ENCODE peak calls at places on chromosomes 1 and 21, in ten cellular contexts. S is fibroblast of the aortic adventitia, X is body of pancreas, D is RWPE1, Q is A549, K is H9, A is MM.1S, U is neural crest cell, E is heart right ventricle, N is WTC11. G is an unnamed sample.

GRCh38 chr1:109659997-109660755 is 4.3 kb downstream of the GSTM4 start:
- DNase-seq in U (no peak), Q (no peak), N (no peak), K (no peak), X (peak; percentile 74), E (no peak), S (no peak), D (no peak), A (no peak), G (no peak)

GRCh38 chr1:163347106-163347505 is 25.4 kb downstream of the NUF2 start:
- DNase-seq in U (no peak), Q (no peak), E (no peak), S (no peak), K (no peak), X (no peak), A (no peak), N (no peak), D (no peak), G (no peak)

GRCh38 chr1:24895511-24895910 is 34.6 kb downstream of the RUNX3 start:
- DNase-seq in U (no peak), D (no peak), X (no peak), A (no peak), E (no peak), Q (no peak), N (no peak), S (no peak), K (no peak), G (no peak)

GRCh38 chr21:39258207-39258606 is 55.2 kb downstream of the BRWD1 start:
- DNase-seq in K (no peak), X (no peak), D (no peak), Q (no peak), S (no peak), E (no peak), U (no peak), N (no peak), A (no peak), G (no peak)

GRCh38 chr1:236938745-236939144 is 65.5 kb downstream of the MT1HL1 start:
- DNase-seq in N (no peak), Q (no peak), E (no peak), U (no peak), X (no peak), D (no peak), A (no peak), K (no peak), S (no peak), G (no peak)

GRCh38 chr1:52139817-52140540 is 1.9 kb upstream of the ZFYVE9 start:
- DNase-seq in E (no peak), Q (no peak), X (peak; percentile 6), S (peak; percentile 73), A (no peak), N (no peak), U (no peak), D (peak; percentile 86), K (no peak), G (peak; percentile 96)

GRCh38 chr1:24413350-24414163 is at the start of gene STPG1:
- DNase-seq in U (peak; percentile 73), E (peak; percentile 76), S (peak; percentile 88), K (peak; percentile 90), X (peak; percentile 91), N (peak; percentile 79), D (peak; percentile 99), A (peak; percentile 90), Q (peak; percentile 87), G (peak; percentile 82)

GRCh38 chr1:208431721-208432120 is 187.5 kb upstream of the PLXNA2 start:
- DNase-seq in S (peak; percentile 19), N (no peak), D (peak; percentile 4), K (no peak), X (no peak), E (no peak), A (no peak), Q (peak; percentile 13), U (no peak), G (peak; percentile 72)

GRCh38 chr1:57019240-57019805 is 53.5 kb upstream of the C8B start:
- DNase-seq in Q (no peak), K (no peak), N (no peak), U (no peak), D (no peak), X (no peak), S (no peak), A (no peak), E (no peak), G (no peak)

GRCh38 chr1:183622884-183623785 is 12.4 kb downstream of the ARPC5 start:
- DNase-seq in S (peak; percentile 83), N (peak; percentile 58), U (peak; percentile 29), K (peak; percentile 55), E (peak; percentile 18), X (peak; percentile 66), Q (peak; percentile 78), A (peak; percentile 75), D (peak; percentile 51), G (peak; percentile 85)

GRCh38 chr1:189678779-189679178 is 798.9 kb downstream of the BRINP3 start:
- DNase-seq in U (no peak), Q (no peak), E (no peak), X (no peak), K (no peak), N (no peak), D (no peak), A (no peak), S (no peak), G (peak; percentile 32)

GRCh38 chr1:189669846-189670245 is 807.8 kb downstream of the BRINP3 start:
- DNase-seq in A (no peak), K (no peak), D (peak; percentile 20), E (no peak), U (no peak), N (no peak), S (peak; percentile 50), Q (peak; percentile 16), X (no peak), G (no peak)

DNA sequence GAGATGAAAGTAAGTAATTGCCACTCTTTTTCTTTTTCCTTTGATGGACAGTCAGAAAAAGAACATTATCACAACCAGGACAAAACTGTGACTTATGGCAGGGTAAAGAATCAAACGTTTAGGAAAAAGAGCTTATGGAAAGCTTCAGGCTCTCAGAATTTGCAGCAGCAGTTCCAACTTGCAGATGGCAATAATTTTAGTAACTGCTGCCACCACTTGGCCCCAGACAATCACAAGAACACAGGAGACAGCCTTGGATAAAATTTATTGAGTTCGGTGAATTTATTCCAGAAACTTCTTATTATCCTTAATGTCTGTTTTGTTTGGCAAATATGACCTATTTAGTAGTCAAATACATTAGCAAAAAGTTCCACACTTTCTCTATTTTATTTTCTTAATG is 804.4 kb downstream of the BRINP3 start:
- DNase-seq in Q (peak; percentile 19), A (no peak), E (no peak), S (no peak), K (no peak), U (no peak), N (no peak), X (no peak), D (no peak), G (peak; percentile 8)
- TF ChIP-seq CTCF in Q (peak; percentile 39), A (no peak), E (no peak), S (no peak), K (no peak), U (no peak), N (no peak), X (no peak), D (no peak), G (peak; percentile 25)

GRCh38 chr1:99886841-99887240 is 36.7 kb downstream of the AGL start:
- DNase-seq in D (no peak), U (no peak), E (no peak), A (no peak), K (no peak), Q (no peak), N (no peak), X (no peak), S (peak; percentile 37), G (peak; percentile 40)

GRCh38 chr1:99891997-99892396 is 41.8 kb downstream of the AGL start:
- DNase-seq in N (no peak), X (no peak), Q (no peak), A (no peak), E (no peak), K (no peak), U (no peak), D (no peak), S (no peak), G (no peak)

GRCh38 chr1:99887890-99888289 is 37.7 kb downstream of the AGL start:
- DNase-seq in D (no peak), U (no peak), K (no peak), A (no peak), N (no peak), E (no peak), X (no peak), Q (no peak), S (no peak), G (no peak)

GRCh38 chr1:99886179-99886578 is 36.0 kb downstream of the AGL start:
- DNase-seq in S (no peak), A (no peak), Q (no peak), X (no peak), D (no peak), K (no peak), N (no peak), E (no peak), U (no peak), G (no peak)
- TF ChIP-seq CTCF in S (no peak), A (no peak), Q (no peak), X (no peak), D (no peak), K (no peak), N (no peak), E (no peak), U (no peak), G (no peak)

DNA sequence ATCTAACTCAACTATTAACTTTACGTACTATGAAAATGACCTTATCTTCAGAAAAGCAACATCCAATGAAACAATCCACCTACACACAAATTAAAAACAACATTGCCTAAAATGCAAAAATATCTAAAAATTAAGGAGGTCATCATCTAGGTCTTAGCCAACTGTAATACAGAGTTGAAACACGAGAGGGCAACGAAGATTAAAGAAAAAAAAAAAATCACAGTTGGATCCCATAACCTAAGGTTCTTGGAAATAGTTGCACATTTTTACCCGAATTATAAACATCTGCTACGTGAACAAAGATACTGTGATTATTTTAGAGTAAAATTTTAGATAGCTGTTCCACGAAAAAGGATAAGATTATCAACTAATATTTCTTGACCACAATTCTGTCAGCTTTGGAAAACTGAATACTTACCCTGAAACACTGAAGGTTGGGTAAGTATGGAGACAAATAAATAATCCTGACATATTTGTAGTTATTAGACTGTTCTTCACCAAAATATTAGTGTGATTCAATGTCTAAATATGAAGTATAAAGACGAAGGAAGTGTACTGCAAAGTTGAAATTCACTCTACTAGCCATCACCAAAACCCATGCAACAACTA is 88.0 kb upstream of the AK4 start:
- DNase-seq in A (peak; percentile 55), E (no peak), N (no peak), X (no peak), D (peak; percentile 49), S (peak; percentile 80), U (no peak), K (no peak), Q (peak; percentile 21), G (peak; percentile 45)
- TF ChIP-seq CTCF in A (peak; percentile 63), E (peak; percentile 67), N (peak; percentile 35), X (peak; percentile 79), D (peak; percentile 74), S (peak; percentile 62), U (peak; percentile 72), K (peak; percentile 65), Q (peak; percentile 49), G (peak; percentile 53)

DNA sequence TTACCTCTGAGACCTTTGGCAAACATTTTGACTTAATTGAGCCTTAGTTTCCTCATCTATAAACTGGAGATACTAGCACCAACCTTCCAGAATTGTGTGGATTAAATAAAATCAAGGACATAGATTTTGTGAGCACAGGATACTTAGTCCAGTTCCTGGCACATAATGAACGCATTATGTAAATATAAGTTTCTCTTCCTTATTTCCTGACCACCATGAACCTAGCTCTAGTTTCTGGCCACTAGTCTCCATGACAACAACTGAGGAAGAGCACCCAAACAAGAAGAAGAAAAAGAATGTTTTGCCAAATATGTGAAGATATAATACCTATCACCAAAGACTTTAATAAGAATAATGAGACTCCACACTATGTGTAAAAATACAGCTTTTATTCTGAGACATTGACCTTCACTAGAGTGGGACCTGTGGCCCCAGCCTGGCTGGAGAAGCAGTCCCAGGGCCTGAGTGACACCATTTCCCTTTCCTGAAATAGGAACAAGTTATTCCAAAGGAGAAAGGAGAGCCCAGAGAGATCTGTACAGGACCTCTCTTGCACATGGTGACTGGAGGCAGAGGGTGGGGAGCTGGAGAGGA is 894 bp upstream of the USF1 start:
- DNase-seq in Q (no peak), D (no peak), U (no peak), N (no peak), K (no peak), E (no peak), X (no peak), A (peak; percentile 68), S (no peak), G (no peak)
- TF ChIP-seq CTCF in Q (no peak), D (no peak), U (no peak), N (no peak), K (no peak), E (no peak), X (no peak), A (no peak), S (no peak), G (no peak)

G was measured in epithelial cell of esophagus.